ENCODE peak calls at places on chromosomes 11 and 22, in eight cellular contexts. Z is SK-N-SH; X is cardiac muscle cell; W is psoas muscle; C is pancreas; R is A549; T is CD4-positive, CD25-positive, alpha-beta regulatory T cell; F is left lung. V is an unnamed sample. For H3K4me1 and H3K9me3, the result is how much of the 10 kb centered on the place peaks cover.

GRCh38 chr22:29603358-29604191 is at the start of gene NF2:
- DNase-seq in X (peak), Z (peak), F (peak), T (peak), W (peak), R (peak), C (peak), V (peak)

GRCh38 chr11:121366038-121366437 is 73.5 kb downstream of the SC5D start:
- DNase-seq in R (no peak), T (no peak), C (no peak), W (no peak), F (no peak), X (no peak), Z (no peak), V (no peak)

GRCh38 chr11:7677801-7678201 is 4.5 kb upstream of the CYB5R2 start:
- DNase-seq in T (no peak), W (no peak), X (peak), C (no peak), R (no peak), Z (no peak), F (no peak), V (no peak)

GRCh38 chr11:10918698-10919097 is 60.8 kb upstream of the ZBED5 start:
- DNase-seq in Z (no peak), W (no peak), X (no peak), F (no peak), T (no peak), C (no peak), R (no peak), V (no peak)

GRCh38 chr22:47071078-47071811 is 308.8 kb downstream of the TBC1D22A start:
- DNase-seq in W (no peak), C (no peak), X (no peak), F (no peak), T (no peak), R (no peak), Z (no peak), V (no peak)

GRCh38 chr11:1200611-1201191 is 22.2 kb upstream of the MUC5B start:
- DNase-seq in Z (no peak), C (peak), T (no peak), W (peak), X (no peak), R (no peak), F (no peak), V (peak)

GRCh38 chr22:29431986-29432385 is 6.4 kb upstream of the RFPL1 start:
- DNase-seq in F (no peak), C (no peak), X (no peak), T (no peak), W (no peak), Z (no peak), R (no peak), V (no peak)

GRCh38 chr22:38314140-38314991 is 2.9 kb downstream of the CSNK1E start:
- DNase-seq in F (no peak), C (no peak), X (peak), W (no peak), T (no peak), R (no peak), Z (no peak), V (no peak)

GRCh38 chr11:115521874-115522273 is 17.7 kb upstream of the CADM1 start:
- DNase-seq in Z (no peak), C (no peak), F (no peak), W (no peak), X (no peak), T (no peak), R (no peak), V (no peak)

GRCh38 chr22:46073683-46074504 is 76.4 kb upstream of the PPARA start:
- DNase-seq in F (peak), X (peak), T (no peak), W (peak), R (no peak), Z (no peak), C (no peak), V (peak)

GRCh38 chr11:59283825-59284772 is 71.4 kb upstream of the MPEG1 start:
- DNase-seq in R (peak), X (peak), Z (no peak), T (peak), W (no peak), C (no peak), F (no peak), V (no peak)

GRCh38 chr11:93842461-93842860 is 8.0 kb downstream of the VSTM5 start:
- DNase-seq in C (peak), Z (no peak), T (no peak), R (peak), F (no peak), W (no peak), X (peak), V (no peak)

GRCh38 chr11:69636512-69636866 is 4.5 kb upstream of the CCND1 start:
- DNase-seq in C (peak), W (peak), R (peak), X (peak), T (no peak), F (peak), Z (no peak), V (peak)

GRCh38 chr11:68326334-68327215 is 14.2 kb downstream of the LRP5 start:
- DNase-seq in F (no peak), T (no peak), C (no peak), X (no peak), W (no peak), Z (peak), R (no peak), V (no peak)
- H3K4me1 ChIP-seq in F (under half), T (under half), C (under half), X (under half), W (under half), Z (half or more), R (under half), V (under half)

DNA sequence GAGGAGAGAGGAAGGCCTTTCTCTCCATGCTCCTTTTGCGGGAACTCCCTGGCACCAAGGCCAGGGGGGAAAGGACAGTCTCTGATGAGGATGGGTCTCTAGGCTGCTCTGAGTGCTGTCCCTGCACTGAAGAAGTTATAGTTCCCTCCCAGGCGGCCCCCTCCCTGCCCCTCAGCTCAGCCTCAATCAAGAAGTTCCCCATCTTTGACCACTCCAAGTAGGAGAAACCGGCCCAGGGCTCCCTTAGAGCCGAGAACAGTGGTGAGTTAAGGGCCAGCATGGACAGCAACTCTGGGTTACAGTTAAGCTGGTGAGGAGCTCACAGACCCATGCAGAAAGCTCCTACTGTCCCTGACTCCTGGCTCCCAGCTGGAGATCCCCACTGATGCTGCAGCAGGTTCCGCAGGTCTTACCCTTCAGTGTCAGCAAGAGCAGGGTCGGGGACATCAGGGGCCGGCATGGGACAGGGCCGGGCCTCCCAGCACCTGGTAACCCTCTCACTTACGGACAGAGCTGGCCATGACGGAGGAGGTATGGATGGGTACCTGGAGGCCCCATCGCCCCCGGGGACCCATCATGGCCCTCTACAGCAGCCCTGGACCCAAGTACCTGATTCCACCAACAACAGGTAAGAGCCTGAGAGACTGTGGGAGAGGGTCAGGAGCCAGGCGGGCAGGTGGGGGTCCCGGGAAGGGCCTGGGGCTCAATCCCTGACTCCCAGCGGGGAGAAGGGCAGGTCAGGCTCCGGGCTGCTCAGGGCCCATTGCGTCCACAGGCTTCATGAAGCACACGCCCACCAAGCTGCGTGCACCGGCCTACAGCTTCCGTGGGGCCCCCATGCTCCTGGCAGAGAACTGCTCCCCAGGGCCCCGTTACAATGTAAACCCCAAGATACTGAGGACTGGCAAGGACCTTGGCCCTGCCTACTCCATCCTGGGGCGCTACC is 4.2 kb downstream of the SCGB1C1 start:
- DNase-seq in T (no peak), F (peak), X (no peak), Z (no peak), W (no peak), C (no peak), R (no peak), V (peak)
- H3K9me3 ChIP-seq in T (under half), F (under half), X (under half), Z (under half), W (under half), C (under half), R (under half), V (under half)

DNA sequence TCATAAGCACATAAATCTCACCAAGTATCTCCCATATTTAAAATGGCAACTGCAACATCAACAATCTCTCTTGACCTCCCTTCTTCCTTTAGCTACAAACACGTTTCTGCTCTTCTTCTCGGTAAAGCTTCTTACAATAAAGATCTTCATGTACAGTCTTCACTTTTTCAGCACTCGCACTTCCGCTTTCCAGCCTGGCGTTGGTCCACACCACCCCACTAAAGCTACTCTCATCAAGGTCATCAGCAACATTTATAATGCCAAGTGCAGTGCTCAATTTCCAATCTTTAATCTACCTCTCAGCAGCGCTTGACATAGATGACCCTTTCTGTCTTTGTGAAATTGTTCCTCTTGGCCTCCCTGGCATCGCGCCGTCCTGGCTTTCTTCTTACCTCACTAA is 33.6 kb downstream of the NTM start:
- DNase-seq in W (no peak), Z (no peak), X (no peak), R (no peak), C (no peak), F (no peak), T (no peak), V (no peak)
- H3K27ac ChIP-seq in W (no peak), Z (no peak), X (no peak), R (no peak), C (no peak), F (no peak), T (no peak), V (no peak)

GRCh38 chr22:22824340-22825212 is 63.0 kb upstream of the IGLL5 start:
- DNase-seq in R (no peak), T (no peak), Z (no peak), X (no peak), W (no peak), F (no peak), C (no peak), V (no peak)
- H3K4me1 ChIP-seq in R (under half), T (under half), Z (under half), X (under half), W (under half), F (under half), C (under half), V (under half)

GRCh38 chr22:48837341-48837935 is 990.2 kb downstream of the BRD1 start:
- DNase-seq in F (no peak), X (no peak), T (no peak), Z (no peak), C (no peak), W (no peak), R (no peak), V (no peak)

GRCh38 chr22:48836673-48837340 is 990.9 kb downstream of the BRD1 start:
- DNase-seq in Z (no peak), R (no peak), F (no peak), T (no peak), C (no peak), X (no peak), W (no peak), V (no peak)

GRCh38 chr22:48834404-48834803 is 993.3 kb downstream of the BRD1 start:
- DNase-seq in C (no peak), X (no peak), W (no peak), R (no peak), T (no peak), Z (no peak), F (no peak), V (no peak)

GRCh38 chr22:48835364-48835763 is 992.3 kb downstream of the BRD1 start:
- DNase-seq in W (no peak), X (no peak), F (no peak), Z (no peak), C (no peak), R (no peak), T (no peak), V (no peak)

GRCh38 chr22:48835857-48836672 is 991.6 kb downstream of the BRD1 start:
- DNase-seq in F (no peak), C (no peak), Z (no peak), W (no peak), T (no peak), R (no peak), X (no peak), V (no peak)
- H3K9me3 ChIP-seq in F (under half), C (under half), Z (under half), W (under half), T (under half), R (under half), X (under half), V (under half)

GRCh38 chr11:72828081-72828567 is 13.9 kb downstream of the ATG16L2 start:
- DNase-seq in W (no peak), R (no peak), Z (no peak), T (no peak), X (peak), C (no peak), F (no peak), V (peak)
- H3K27ac ChIP-seq in W (peak), R (no peak), Z (no peak), T (peak), X (no peak), C (no peak), F (peak), V (no peak)

DNA sequence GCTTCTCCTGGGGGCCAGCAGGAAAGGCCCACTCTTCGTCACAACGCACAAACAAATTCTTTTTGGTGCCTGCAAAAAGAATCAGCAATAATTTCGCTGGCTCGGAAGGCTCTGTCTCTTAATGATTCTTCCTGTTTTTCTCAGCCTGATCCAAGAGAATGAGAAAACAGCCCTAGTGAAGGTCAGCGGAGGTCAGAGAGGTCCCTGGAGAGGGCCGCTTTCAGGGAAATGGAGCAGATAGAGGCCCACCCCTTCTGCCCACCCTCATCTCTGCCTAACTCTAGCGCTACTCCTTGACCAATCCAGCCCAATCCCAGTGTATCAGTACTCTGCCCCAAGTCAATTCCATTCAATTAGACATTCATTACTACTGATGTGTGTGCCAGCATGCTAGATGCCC is 19.2 kb downstream of the LRRC55 start:
- DNase-seq in C (no peak), X (no peak), Z (no peak), R (no peak), T (no peak), W (peak), F (no peak), V (no peak)
- H3K4me1 ChIP-seq in C (under half), X (under half), Z (under half), R (under half), T (under half), W (under half), F (under half), V (under half)

GRCh38 chr22:49356428-49356827 is 471.2 kb downstream of the BRD1 start:
- DNase-seq in Z (no peak), X (no peak), R (no peak), C (no peak), W (no peak), T (no peak), F (no peak), V (no peak)

GRCh38 chr22:49353185-49353584 is 474.5 kb downstream of the BRD1 start:
- DNase-seq in F (no peak), C (no peak), T (no peak), R (no peak), W (no peak), X (no peak), Z (no peak), V (peak)

GRCh38 chr22:49358041-49358440 is 469.6 kb downstream of the BRD1 start:
- DNase-seq in F (no peak), C (no peak), R (no peak), W (no peak), Z (no peak), T (no peak), X (no peak), V (no peak)

GRCh38 chr22:49354516-49355205 is 473.0 kb downstream of the BRD1 start:
- DNase-seq in W (no peak), F (no peak), Z (peak), T (no peak), R (no peak), X (no peak), C (no peak), V (no peak)

GRCh38 chr22:49355206-49355920 is 472.3 kb downstream of the BRD1 start:
- DNase-seq in T (no peak), C (no peak), F (no peak), W (no peak), R (no peak), X (no peak), Z (no peak), V (no peak)
- H3K9me3 ChIP-seq in T (under half), C (under half), F (under half), W (under half), R (under half), X (under half), Z (under half), V (under half)